ENCODE peak calls at places on chromosomes 5 and 9, in six cellular contexts. H is NT2/D1; S is astrocyte; V is CD8-positive, alpha-beta T cell; L is neural progenitor cell; Q is H7. Y is an unnamed sample. For H3K36me3, the result is how much of the 10 kb centered on the place peaks cover.

GRCh38 chr5:170225326-170226137 is 7.3 kb upstream of the C5orf58 start:
- DNase-seq in H (peak), S (peak), V (peak), L (peak), Q (peak), Y (peak)

GRCh38 chr5:96257904-96258303 is 175.1 kb downstream of the PCSK1 start:
- DNase-seq in H (no peak), S (peak), V (no peak), L (no peak), Q (no peak), Y (peak)

GRCh38 chr5:52469835-52470234 is 317.9 kb upstream of the ITGA1 start:
- DNase-seq in H (no peak), S (no peak), V (no peak), L (no peak), Q (no peak), Y (no peak)

GRCh38 chr5:997001-997474 is 11.6 kb upstream of the NKD2 start:
- DNase-seq in H (no peak), S (no peak), V (no peak), L (no peak), Q (peak), Y (no peak)

GRCh38 chr5:179837076-179838011 is 16.6 kb downstream of the SQSTM1 start:
- DNase-seq in H (no peak), S (no peak), V (no peak), L (no peak), Q (no peak), Y (no peak)

GRCh38 chr5:115816226-115817042 is at the start of gene CDO1:
- DNase-seq in H (no peak), S (peak), V (no peak), L (peak), Q (peak), Y (peak)

GRCh38 chr9:110121170-110121569 is 86.8 kb downstream of the C9orf152 start:
- DNase-seq in H (no peak), S (no peak), V (no peak), L (no peak), Q (no peak), Y (no peak)

GRCh38 chr9:113514748-113515147 is 51.2 kb downstream of the RGS3 start:
- DNase-seq in H (no peak), S (no peak), V (no peak), L (no peak), Q (no peak), Y (no peak)

GRCh38 chr9:34382879-34383278 is 6.2 kb upstream of the MYORG start:
- DNase-seq in H (no peak), S (no peak), V (peak), L (no peak), Q (no peak), Y (no peak)

GRCh38 chr5:59246470-59247250 is 646.9 kb downstream of the PDE4D start:
- DNase-seq in H (no peak), S (peak), V (no peak), L (no peak), Q (no peak), Y (no peak)

GRCh38 chr5:51810592-51810991 is 427.3 kb downstream of the ISL1 start:
- DNase-seq in H (no peak), S (no peak), V (no peak), L (no peak), Q (no peak), Y (no peak)

DNA sequence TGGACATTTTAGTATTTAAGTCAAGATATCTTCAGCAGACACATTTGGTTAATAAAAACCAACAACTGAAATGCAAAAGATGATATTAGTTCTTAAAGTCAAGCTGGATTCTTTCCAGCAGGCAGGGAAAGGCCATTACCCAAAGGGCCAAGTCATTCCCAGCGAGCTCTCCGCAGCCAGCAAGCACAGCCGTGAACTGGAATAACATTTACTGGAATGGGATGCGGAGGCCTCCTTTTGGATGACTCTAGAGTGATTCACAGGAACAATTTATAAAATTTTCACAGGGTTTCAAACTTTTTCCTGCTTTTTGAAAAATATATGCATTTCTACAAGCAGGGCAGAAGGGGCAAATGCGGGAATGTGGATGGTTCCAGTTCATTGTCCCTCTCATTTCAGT is 76.6 kb upstream of the DAB2 start:
- DNase-seq in H (no peak), S (peak), V (no peak), L (no peak), Q (no peak), Y (peak)
- H3K4me3 ChIP-seq in H (no peak), S (no peak), V (no peak), L (no peak), Q (no peak), Y (no peak)

GRCh38 chr5:36177154-36177553 is 25.2 kb downstream of the SKP2 start:
- DNase-seq in H (no peak), S (no peak), V (no peak), L (no peak), Q (no peak), Y (no peak)
- H3K36me3 ChIP-seq in H (half or more), S (half or more), V (half or more), L (half or more), Q (under half), Y (under half)

DNA sequence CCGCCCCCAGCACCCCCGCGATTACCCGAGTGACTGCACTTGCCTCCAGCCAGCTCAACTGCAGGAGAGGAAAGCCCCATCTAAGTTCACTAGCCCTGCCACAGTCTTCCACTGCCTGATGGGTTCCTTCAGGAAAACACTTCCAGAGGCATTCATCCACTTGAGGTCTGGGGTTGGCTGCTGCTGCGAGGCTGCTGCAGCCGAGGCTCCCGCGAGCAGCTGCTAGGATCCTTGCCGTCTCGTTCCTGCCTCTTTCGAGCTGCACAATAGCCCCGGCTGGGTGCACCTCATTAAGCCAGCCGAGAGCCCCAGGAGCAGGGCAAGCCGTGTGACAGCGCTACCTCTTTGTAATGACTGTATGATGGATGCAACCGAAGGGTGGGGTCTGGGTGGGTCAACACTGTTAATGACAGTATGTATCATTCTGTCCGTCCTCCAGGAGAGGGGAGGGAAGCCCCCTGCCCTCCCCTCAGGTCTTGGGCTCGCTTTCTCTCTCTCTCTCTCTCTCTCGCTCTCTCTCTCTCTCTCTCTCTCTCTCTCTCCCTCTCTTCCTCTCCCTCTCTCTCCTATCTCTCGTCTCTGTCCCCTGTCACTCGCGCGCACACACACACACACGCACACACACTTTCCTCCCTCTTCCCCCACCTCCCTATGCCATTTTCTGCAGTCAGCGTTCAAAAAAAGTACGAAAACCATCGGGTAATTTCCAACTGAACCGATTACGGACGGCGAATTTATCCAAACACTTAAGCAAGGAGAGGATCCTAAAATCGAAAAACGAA is 24.4 kb upstream of the ELAVL2 start:
- DNase-seq in H (no peak), S (no peak), V (no peak), L (peak), Q (peak), Y (no peak)
- H3K4me3 ChIP-seq in H (peak), S (peak), V (no peak), L (peak), Q (peak), Y (peak)

DNA sequence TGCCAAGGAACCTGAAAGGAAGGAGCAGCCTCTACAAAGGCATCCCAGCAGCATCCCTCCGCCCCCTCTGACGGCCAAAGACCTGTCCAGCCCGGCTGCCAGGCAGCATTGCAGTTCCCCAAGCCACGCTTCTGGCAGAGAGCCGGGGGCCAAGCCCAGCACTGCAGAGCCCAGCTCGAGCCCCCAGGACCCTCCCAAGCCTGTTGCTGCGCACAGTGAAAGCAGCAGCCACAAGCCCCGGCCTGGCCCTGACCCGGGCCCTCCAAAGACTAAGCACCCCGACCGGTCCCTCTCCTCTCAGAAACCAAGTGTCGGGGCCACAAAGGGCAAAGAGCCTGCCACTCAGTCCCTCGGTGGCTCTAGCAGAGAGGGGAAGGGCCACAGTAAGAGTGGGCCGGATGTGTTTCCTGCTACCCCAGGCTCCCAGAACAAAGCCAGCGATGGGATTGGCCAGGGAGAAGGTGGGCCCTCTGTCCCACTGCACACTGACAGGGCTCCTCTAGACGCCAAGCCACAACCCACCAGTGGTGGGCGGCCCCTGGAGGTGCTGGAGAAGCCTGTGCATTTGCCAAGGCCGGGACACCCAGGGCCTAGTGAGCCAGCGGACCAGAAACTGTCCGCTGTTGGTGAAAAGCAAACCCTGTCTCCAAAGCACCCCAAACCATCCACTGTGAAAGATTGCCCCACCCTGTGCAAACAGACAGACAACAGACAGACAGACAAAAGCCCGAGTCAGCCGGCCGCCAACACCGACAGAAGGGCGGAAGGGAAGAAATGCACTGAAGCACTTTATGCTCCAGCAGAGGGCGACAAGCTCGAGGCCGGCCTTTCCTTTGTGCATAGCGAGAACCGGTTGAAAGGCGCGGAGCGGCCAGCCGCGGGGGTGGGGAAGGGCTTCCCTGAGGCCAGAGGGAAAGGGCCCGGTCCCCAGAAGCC is 30.8 kb downstream of the CD180 start:
- DNase-seq in H (peak), S (peak), V (peak), L (peak), Q (peak), Y (peak)
- H3K36me3 ChIP-seq in H (under half), S (under half), V (under half), L (under half), Q (under half), Y (under half)

GRCh38 chr5:149443210-149443609 is 64.1 kb upstream of the IL17B start:
- DNase-seq in H (no peak), S (no peak), V (no peak), L (no peak), Q (no peak), Y (no peak)

GRCh38 chr5:149441986-149442385 is 62.9 kb upstream of the IL17B start:
- DNase-seq in H (no peak), S (no peak), V (no peak), L (no peak), Q (no peak), Y (no peak)

GRCh38 chr5:149439899-149440655 is 61.0 kb upstream of the IL17B start:
- DNase-seq in H (no peak), S (peak), V (no peak), L (peak), Q (peak), Y (no peak)

GRCh38 chr5:149441194-149441753 is 62.2 kb upstream of the IL17B start:
- DNase-seq in H (no peak), S (no peak), V (no peak), L (no peak), Q (no peak), Y (no peak)

GRCh38 chr5:149442563-149443182 is 63.6 kb upstream of the IL17B start:
- DNase-seq in H (no peak), S (no peak), V (peak), L (peak), Q (peak), Y (peak)
- H3K4me3 ChIP-seq in H (no peak), S (no peak), V (no peak), L (no peak), Q (no peak), Y (no peak)

DNA sequence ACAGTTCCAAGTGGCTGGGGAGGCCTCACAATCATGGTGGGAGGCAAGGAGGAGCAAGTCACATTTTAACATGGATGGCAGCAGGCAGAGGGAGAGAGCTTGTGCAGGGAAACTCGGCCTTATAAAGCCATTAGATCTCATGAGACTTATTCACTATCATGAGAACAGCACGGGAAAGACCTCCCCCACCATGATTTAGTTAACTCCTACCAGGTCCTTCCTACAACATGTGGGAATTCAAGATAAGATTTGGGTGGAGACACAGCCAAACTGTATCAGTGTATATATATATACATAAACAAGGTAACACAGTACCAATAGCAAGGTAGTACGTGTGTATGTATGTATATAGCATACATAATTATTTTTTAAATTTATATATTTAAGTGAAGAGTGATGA is 50.9 kb downstream of the NFX1 start:
- DNase-seq in H (no peak), S (no peak), V (no peak), L (no peak), Q (no peak), Y (no peak)
- H3K36me3 ChIP-seq in H (half or more), S (under half), V (half or more), L (under half), Q (under half), Y (half or more)

Y was measured in brain microvascular endothelial cell.